ENCODE peak calls at places on chromosome 18, in four cellular contexts. Z is GM12891, I is GM12878, R is K562. E is an unnamed sample.

GRCh38 chr18:10797882-10798281 is 272.1 kb downstream of the NAPG start:
- DNase-seq in Z (no peak), I (no peak), R (no peak), E (no peak)

GRCh38 chr18:45066868-45067267 is 386.2 kb downstream of the SETBP1 start:
- DNase-seq in Z (no peak), I (peak), R (no peak), E (peak)

GRCh38 chr18:73283032-73283431 is 415.2 kb upstream of the NETO1 start:
- DNase-seq in Z (no peak), I (no peak), R (no peak), E (no peak)

GRCh38 chr18:31619291-31619690 is 27.6 kb downstream of the TTR start:
- DNase-seq in Z (no peak), I (no peak), R (no peak), E (no peak)

GRCh38 chr18:78564030-78564429 is 415.6 kb upstream of the SALL3 start:
- DNase-seq in Z (no peak), I (no peak), R (no peak), E (no peak)

GRCh38 chr18:63247506-63248394 is 71.8 kb downstream of the BCL2 start:
- DNase-seq in Z (no peak), I (no peak), R (no peak), E (no peak)

GRCh38 chr18:1659190-1659589 is 754.5 kb downstream of the ADCYAP1 start:
- DNase-seq in Z (no peak), I (no peak), R (no peak), E (no peak)

GRCh38 chr18:26088482-26088881 is 1.9 kb downstream of the SS18 start:
- DNase-seq in Z (no peak), I (no peak), R (no peak), E (no peak)

GRCh38 chr18:22847867-22848451 is 85.2 kb upstream of the RBBP8 start:
- DNase-seq in Z (no peak), I (no peak), R (no peak), E (no peak)

GRCh38 chr18:11096411-11096810 is 53.0 kb downstream of the PIEZO2 start:
- DNase-seq in Z (no peak), I (no peak), R (no peak), E (no peak)

GRCh38 chr18:69874058-69874457 is 73.6 kb downstream of the CD226 start:
- DNase-seq in Z (no peak), I (no peak), R (no peak), E (no peak)

GRCh38 chr18:61926532-61926931 is 33.7 kb upstream of the RNF152 start:
- DNase-seq in Z (no peak), I (no peak), R (no peak), E (no peak)

GRCh38 chr18:13216092-13216582 is 2.4 kb upstream of the LDLRAD4 start:
- DNase-seq in Z (no peak), I (peak), R (no peak), E (peak)

GRCh38 chr18:58806826-58807714 is 57.6 kb upstream of the ZNF532 start:
- DNase-seq in Z (peak), I (peak), R (no peak), E (no peak)

GRCh38 chr18:3354506-3354905 is 92.6 kb downstream of the MYL12B start:
- DNase-seq in Z (no peak), I (no peak), R (no peak), E (no peak)

GRCh38 chr18:48590678-48591077 is 51.8 kb downstream of the CTIF start:
- DNase-seq in Z (no peak), I (no peak), R (no peak), E (no peak)

GRCh38 chr18:5744659-5745058 is 150.7 kb downstream of the TMEM200C start:
- DNase-seq in Z (no peak), I (no peak), R (no peak), E (no peak)

DNA sequence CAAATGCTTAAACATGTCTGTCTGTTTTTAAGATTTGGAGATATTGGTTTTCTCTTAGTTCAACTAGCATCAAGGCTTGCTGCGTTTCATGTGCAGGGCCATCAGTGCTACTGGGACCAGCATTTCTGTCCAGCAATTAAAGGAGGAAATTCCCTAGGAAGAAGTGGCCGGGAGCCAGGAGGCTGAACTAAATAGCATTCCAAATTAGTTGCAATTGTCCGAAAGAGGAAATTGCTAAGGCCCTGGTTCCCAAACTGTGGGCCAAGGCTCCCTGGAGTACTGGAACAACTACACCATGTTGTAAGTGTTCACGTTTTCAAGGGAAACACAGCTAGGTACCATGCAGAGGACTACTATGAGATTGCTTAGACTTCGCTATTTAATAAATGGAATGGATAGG is 257.9 kb downstream of the PTPRM start:
- DNase-seq in Z (no peak), I (no peak), R (no peak), E (no peak)
- TF ChIP-seq SPI1 in Z (no peak), I (no peak), R (no peak), E (no peak)

DNA sequence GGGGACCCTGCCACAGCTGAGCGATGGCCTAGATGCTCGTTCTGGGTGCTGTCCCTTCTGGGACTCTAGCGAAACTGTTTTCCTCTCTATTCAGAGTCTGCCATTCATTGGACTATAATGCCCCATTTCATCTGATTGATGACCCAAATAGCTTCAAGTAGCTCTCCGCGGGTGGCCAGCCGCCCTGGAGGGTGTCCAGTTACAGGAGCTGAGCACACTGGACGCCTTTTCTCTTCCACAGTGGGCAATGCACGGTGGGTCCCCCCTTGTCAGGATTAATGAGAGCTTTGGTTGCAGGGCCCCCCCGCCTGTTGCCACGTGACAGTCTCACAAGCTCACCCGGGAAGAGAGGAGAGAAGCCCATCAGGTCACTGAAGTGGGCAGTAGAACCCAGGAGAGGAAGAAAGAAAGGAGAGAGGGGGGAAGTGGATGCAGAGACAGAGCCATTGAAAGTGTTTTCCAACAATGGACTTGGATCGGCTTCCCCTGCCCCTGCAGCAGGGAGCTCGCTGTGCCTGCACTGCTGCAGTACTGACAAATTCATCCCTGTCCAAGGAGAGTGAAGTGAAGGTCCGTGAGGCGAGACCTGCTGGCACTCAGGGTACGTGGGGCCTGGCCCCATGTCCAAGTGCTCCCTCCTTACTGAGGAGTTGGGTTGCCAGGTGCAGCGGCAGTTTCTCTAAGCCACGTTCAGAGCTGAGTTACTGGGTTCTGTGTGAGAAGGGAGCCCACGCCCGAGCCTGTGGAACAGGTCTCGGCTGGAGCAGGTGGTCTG is 44.8 kb downstream of the DIPK1C start:
- DNase-seq in Z (no peak), I (no peak), R (no peak), E (no peak)
- TF ChIP-seq SPI1 in Z (no peak), I (no peak), R (no peak), E (no peak)

GRCh38 chr18:77478619-77479018 is 229.0 kb downstream of the GALR1 start:
- DNase-seq in Z (no peak), I (no peak), R (no peak), E (peak)
- TF ChIP-seq SPI1 in Z (no peak), I (no peak), R (no peak), E (no peak)

GRCh38 chr18:9048808-9049494 is 53.5 kb upstream of the NDUFV2 start:
- DNase-seq in Z (no peak), I (no peak), R (no peak), E (no peak)
- TF ChIP-seq SPI1 in Z (peak), I (peak), R (no peak), E (peak)

GRCh38 chr18:8375899-8376512 is 233.2 kb upstream of the RAB12 start:
- DNase-seq in Z (no peak), I (no peak), R (no peak), E (no peak)
- TF ChIP-seq SPI1 in Z (no peak), I (no peak), R (no peak), E (no peak)

DNA sequence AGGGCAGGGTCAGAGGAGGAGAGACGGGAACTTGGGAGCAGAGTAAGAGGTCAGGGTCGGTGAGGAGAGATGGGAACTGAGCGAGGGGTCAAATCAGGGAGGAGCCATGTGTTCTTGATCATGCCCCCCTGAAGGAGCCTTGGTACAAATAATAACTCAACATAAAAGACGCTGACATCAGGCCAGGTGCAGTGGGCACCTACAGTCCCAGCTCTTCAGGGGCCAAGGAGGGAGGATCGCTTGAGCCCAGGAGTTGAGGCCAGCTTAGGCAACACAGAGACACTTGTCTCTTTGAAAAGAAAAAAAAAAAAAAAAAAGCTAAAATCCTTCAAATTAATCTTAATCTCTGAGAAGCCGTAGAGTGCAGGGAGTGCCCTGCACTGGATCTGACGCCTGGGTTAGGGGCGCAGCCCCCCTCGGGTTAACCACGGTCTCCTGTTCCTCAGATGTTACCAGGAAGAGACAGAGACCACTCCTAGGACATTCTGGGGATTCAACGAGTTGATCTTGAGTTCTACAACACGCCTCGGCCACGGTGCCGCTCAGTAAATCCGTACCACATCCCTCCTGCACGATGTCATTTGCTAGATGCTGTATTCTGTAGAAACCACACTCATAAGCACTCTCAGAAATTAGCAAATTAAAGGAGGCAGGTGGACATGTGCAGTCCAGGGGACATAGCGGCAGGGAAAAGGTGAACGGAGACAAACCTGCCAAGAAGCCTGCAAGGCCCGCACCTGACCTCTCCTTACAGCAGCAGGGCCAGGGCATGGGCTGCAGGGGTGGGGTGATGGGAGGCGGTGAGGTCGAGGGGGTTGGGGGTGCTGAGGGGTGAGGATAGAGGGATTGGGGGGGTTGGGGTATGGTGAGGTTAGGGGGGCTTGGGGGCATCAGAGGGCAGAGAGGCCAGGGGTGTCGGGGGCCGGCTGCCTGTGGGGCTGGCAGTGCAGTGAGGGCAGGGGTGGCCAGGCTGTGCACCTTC is 29.2 kb downstream of the SLC66A2 start:
- DNase-seq in Z (no peak), I (no peak), R (no peak), E (no peak)
- TF ChIP-seq SPI1 in Z (no peak), I (no peak), R (no peak), E (no peak)

E was measured in HL-60.